ENCODE peak calls at places on chromosomes 12 and 14, in four cellular contexts. One of them, this sample, is unnamed.
A peak's percentile ranks its signal among the peaks of the same experiment; 100 is the strongest.

GRCh38 chr14:97456958-97457357 is 659.8 kb downstream of the VRK1 start:
- DNase-seq in endodermal cell: no peak
- DNase-seq in A673: peak; percentile 26
- DNase-seq in ovary: no peak
- DNase-seq in this sample: no peak

GRCh38 chr14:36662543-36663403 is 1.1 kb downstream of the PAX9 start:
- DNase-seq in ovary: no peak
- DNase-seq in A673: peak; percentile 69
- DNase-seq in endodermal cell: peak; percentile 83
- DNase-seq in this sample: no peak

GRCh38 chr14:87131879-87132278 is 861.1 kb downstream of the GALC start:
- DNase-seq in A673: peak; percentile 35
- DNase-seq in ovary: no peak
- DNase-seq in endodermal cell: no peak
- DNase-seq in this sample: no peak

GRCh38 chr14:63852817-63853730 is at the start of gene SYNE2:
- DNase-seq in A673: peak; percentile 89
- DNase-seq in endodermal cell: peak; percentile 94
- DNase-seq in ovary: peak; percentile 77
- DNase-seq in this sample: peak; percentile 53

GRCh38 chr14:105486333-105486973 is at the start of gene CRIP1:
- DNase-seq in A673: no peak
- DNase-seq in endodermal cell: no peak
- DNase-seq in ovary: no peak
- DNase-seq in this sample: no peak

GRCh38 chr12:132494294-132495164 is 4.6 kb downstream of the FBRSL1 start:
- DNase-seq in endodermal cell: no peak
- DNase-seq in ovary: no peak
- DNase-seq in A673: no peak
- DNase-seq in this sample: no peak

GRCh38 chr12:82209533-82209932 is 148.7 kb downstream of the CCDC59 start:
- DNase-seq in A673: no peak
- DNase-seq in endodermal cell: no peak
- DNase-seq in ovary: no peak
- DNase-seq in this sample: no peak

GRCh38 chr14:59463773-59464650 is 1.2 kb downstream of the GPR135 start:
- DNase-seq in A673: no peak
- DNase-seq in endodermal cell: peak; percentile 76
- DNase-seq in ovary: peak; percentile 32
- DNase-seq in this sample: no peak

GRCh38 chr12:132429932-132430643 is 59.9 kb upstream of the FBRSL1 start:
- DNase-seq in ovary: no peak
- DNase-seq in endodermal cell: peak; percentile 92
- DNase-seq in A673: peak; percentile 66
- DNase-seq in this sample: no peak

GRCh38 chr14:75527449-75528163 is 5.3 kb downstream of the BATF start:
- DNase-seq in ovary: no peak
- DNase-seq in A673: no peak
- DNase-seq in endodermal cell: no peak
- DNase-seq in this sample: no peak

GRCh38 chr12:79830425-79830824 is 104.5 kb downstream of the PPP1R12A start:
- DNase-seq in ovary: no peak
- DNase-seq in A673: no peak
- DNase-seq in endodermal cell: no peak
- DNase-seq in this sample: no peak

GRCh38 chr12:64461634-64462414 is 9.9 kb downstream of the TBK1 start:
- DNase-seq in endodermal cell: no peak
- DNase-seq in A673: peak; percentile 96
- DNase-seq in ovary: no peak
- DNase-seq in this sample: peak; percentile 68

GRCh38 chr12:98578821-98579220 is 14.7 kb upstream of the SLC25A3 start:
- DNase-seq in endodermal cell: peak; percentile 39
- DNase-seq in ovary: no peak
- DNase-seq in A673: no peak
- DNase-seq in this sample: no peak

GRCh38 chr12:130428116-130428515 is 90.4 kb downstream of the PIWIL1 start:
- DNase-seq in A673: no peak
- DNase-seq in ovary: no peak
- DNase-seq in endodermal cell: peak; percentile 35
- DNase-seq in this sample: no peak

GRCh38 chr12:82687020-82687951 is 580 bp downstream of the TMTC2 start:
- DNase-seq in A673: peak; percentile 70
- DNase-seq in endodermal cell: peak; percentile 92
- DNase-seq in ovary: peak; percentile 13
- DNase-seq in this sample: no peak

GRCh38 chr14:30966415-30967363 is 58.8 kb upstream of the AP4S1 start:
- DNase-seq in endodermal cell: no peak
- DNase-seq in ovary: no peak
- DNase-seq in A673: no peak
- DNase-seq in this sample: no peak

GRCh38 chr12:127485528-127485927 is 781.4 kb upstream of the TMEM132C start:
- DNase-seq in A673: peak; percentile 14
- DNase-seq in endodermal cell: peak; percentile 63
- DNase-seq in ovary: no peak
- DNase-seq in this sample: peak; percentile 69

GRCh38 chr12:27305673-27306504 is 26.7 kb upstream of the BMAL2 start:
- DNase-seq in A673: peak; percentile 48
- DNase-seq in ovary: no peak
- DNase-seq in endodermal cell: no peak
- DNase-seq in this sample: peak; percentile 43

GRCh38 chr12:102948941-102949352 is 8.5 kb upstream of the ASCL1 start:
- DNase-seq in ovary: no peak
- DNase-seq in A673: peak; percentile 60
- DNase-seq in endodermal cell: peak; percentile 95
- DNase-seq in this sample: peak; percentile 23

GRCh38 chr14:55114720-55115119 is 14.3 kb upstream of the LGALS3 start:
- DNase-seq in A673: no peak
- DNase-seq in endodermal cell: no peak
- DNase-seq in ovary: no peak
- DNase-seq in this sample: no peak
- H3K4me3 ChIP-seq in A673: no peak overlapping the region
- H3K4me3 ChIP-seq in endodermal cell: no peak overlapping the region
- H3K4me3 ChIP-seq in ovary: no peak overlapping the region
- H3K4me3 ChIP-seq in this sample: no peak overlapping the region

GRCh38 chr14:101736585-101736984 is 24.9 kb upstream of the PPP2R5C start:
- DNase-seq in endodermal cell: no peak
- DNase-seq in A673: no peak
- DNase-seq in ovary: no peak
- DNase-seq in this sample: no peak

GRCh38 chr14:101736071-101736470 is 25.4 kb upstream of the PPP2R5C start:
- DNase-seq in ovary: no peak
- DNase-seq in A673: no peak
- DNase-seq in endodermal cell: no peak
- DNase-seq in this sample: no peak

GRCh38 chr14:101738921-101739320 is 22.6 kb upstream of the PPP2R5C start:
- DNase-seq in endodermal cell: no peak
- DNase-seq in A673: no peak
- DNase-seq in ovary: no peak
- DNase-seq in this sample: no peak

GRCh38 chr14:101739446-101740141 is 21.9 kb upstream of the PPP2R5C start:
- DNase-seq in ovary: no peak
- DNase-seq in endodermal cell: no peak
- DNase-seq in A673: no peak
- DNase-seq in this sample: no peak

DNA sequence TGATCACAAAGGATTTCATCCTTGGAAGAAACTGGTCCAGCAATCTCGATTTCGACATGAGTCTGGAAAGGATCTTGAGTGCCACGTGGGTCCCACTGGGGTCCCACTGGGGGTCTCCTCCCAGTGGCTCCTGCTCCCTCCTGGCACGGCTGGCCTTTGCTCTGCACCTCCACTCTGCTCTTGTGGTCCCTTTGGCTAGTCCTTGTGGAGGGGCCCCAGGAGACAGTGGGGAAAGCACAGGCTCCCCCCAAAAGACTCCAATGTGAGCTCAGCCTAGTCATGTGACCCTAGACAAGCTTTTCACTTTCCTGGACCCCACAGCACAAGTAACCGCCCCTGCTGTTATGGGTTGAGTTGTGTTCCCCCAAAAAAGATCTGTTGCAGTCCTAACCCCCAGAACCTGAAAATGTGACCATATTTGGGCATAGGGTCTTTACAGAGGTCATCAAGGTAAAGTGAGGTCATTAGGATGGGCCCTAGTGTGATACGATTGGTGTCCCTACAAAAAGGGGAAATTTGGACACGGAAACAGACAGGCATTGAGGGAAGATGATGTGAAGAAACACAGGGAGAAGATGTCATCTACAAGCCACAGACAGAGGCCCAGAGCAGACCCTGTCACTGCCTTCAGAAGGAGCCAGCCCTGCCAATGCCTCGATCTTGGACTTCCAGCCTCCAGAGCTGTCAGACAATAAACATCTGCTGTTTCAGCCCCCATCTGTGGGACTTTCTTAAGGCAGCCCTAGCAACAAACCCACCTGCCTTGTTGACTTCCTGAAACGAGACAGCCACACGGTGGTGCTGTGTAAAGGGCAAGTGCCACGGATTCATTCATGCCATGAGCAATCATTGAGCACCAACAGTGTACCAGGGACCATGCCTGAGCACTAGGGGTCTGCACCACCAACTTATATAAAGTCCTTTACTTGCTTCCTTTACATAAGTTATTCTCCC is 23.8 kb upstream of the PPP2R5C start:
- DNase-seq in endodermal cell: no peak
- DNase-seq in ovary: no peak
- DNase-seq in A673: no peak
- DNase-seq in this sample: no peak
- TF ChIP-seq CTCF in endodermal cell: peak; percentile 14
- TF ChIP-seq CTCF in ovary: no peak
- TF ChIP-seq CTCF in A673: peak; percentile 47
- TF ChIP-seq CTCF in this sample: no peak

GRCh38 chr12:104370989-104371870 is 67.7 kb downstream of the EID3 start:
- DNase-seq in A673: peak; percentile 28
- DNase-seq in endodermal cell: peak; percentile 81
- DNase-seq in ovary: no peak
- DNase-seq in this sample: no peak
- H3K4me3 ChIP-seq in A673: no peak overlapping the region
- H3K4me3 ChIP-seq in endodermal cell: no peak overlapping the region
- H3K4me3 ChIP-seq in ovary: no peak overlapping the region
- H3K4me3 ChIP-seq in this sample: no peak overlapping the region

DNA sequence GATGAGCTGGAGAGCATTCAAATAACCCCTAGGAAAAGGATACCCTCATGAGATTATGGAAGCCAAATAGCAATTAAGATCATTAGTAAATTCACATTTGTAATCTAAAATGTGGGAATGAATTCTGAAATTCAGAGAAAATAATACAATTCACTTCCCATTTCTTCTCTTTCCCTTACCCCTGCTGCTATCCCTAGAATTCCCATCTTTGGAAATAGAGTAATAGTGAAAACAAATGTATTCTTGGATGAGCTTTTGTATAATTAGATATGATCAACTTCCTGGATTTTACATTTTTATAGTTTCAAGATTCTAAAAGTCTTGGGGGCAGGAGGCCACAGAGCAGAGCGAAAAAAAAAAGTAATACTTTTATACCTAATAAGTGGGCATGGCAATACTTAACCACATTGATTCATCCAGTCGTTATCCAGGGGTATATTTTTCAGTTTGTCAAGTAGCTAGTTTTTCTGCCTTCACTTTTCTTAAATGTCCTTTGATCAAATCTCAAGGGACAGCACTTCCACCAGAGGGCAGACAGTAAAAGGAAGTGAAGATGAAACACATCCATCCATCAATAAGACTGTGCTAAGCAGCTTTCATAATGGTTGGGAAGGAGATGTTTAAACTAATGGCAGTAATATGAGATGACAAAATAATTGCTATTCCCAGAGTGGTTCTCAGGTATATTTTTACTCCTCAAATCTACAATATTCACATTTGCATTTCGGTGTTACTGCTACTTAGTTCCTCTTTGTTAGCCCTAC is 401.3 kb downstream of the DIO2 start:
- DNase-seq in A673: peak; percentile 72
- DNase-seq in ovary: no peak
- DNase-seq in endodermal cell: no peak
- DNase-seq in this sample: no peak
- TF ChIP-seq CTCF in A673: peak; percentile 60
- TF ChIP-seq CTCF in ovary: no peak
- TF ChIP-seq CTCF in endodermal cell: peak; percentile 74
- TF ChIP-seq CTCF in this sample: no peak

DNA sequence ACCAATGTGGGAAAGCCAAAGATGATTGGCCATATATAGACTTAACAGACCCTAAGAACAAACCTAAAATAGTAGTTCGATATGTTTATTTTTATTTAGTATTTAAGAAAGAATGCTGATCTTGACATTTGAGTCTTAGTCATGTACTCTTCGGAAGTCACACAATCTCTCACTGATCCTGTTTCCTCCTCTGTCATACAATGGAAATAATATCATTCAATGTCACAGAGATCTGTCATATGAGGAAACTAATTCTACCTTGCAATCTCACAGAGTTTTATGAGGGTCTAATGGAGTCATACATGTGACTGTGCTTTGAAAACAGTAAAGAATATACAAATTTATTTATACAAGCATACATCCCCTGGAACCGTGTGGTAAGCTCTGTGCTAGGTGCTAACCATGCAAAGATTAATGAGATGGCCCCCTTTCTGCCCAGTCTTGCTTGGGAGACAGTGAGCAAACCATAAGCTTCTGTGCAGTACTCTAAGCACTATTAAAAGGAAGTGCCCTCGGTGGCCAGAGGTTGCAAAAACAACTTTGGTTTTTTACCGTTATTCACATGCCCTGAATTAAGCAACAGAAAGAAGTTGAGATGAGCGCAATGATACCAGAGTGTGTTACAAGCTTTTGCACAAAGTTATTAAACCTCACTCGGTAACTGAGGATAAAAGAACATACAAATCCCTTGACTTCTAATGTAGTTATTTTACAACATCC is 1.7 kb upstream of the LIN7A start:
- DNase-seq in ovary: no peak
- DNase-seq in A673: peak; percentile 10
- DNase-seq in endodermal cell: no peak
- DNase-seq in this sample: no peak
- H3K4me3 ChIP-seq in ovary: no peak overlapping the region
- H3K4me3 ChIP-seq in A673: no peak overlapping the region
- H3K4me3 ChIP-seq in endodermal cell: no peak overlapping the region
- H3K4me3 ChIP-seq in this sample: no peak overlapping the region

GRCh38 chr12:56266634-56267442 is at the start of gene COQ10A:
- DNase-seq in ovary: peak; percentile 93
- DNase-seq in endodermal cell: peak; percentile 99
- DNase-seq in A673: peak; percentile 92
- DNase-seq in this sample: peak; percentile 57
- TF ChIP-seq CTCF in ovary: peak; percentile 88
- TF ChIP-seq CTCF in endodermal cell: peak; percentile 80
- TF ChIP-seq CTCF in A673: peak; percentile 62
- TF ChIP-seq CTCF in this sample: peak; percentile 76